ENCODE peak calls at places on chromosomes 3 and 15, in eight cellular contexts. O is fibroblast of lung, W is H9, E is A549, X is cardiac fibroblast, C is astrocyte of the spinal cord, D is left lung, R is IMR-90. J is an unnamed sample.

GRCh38 chr3:102158080-102158756 is 276.6 kb upstream of the ZPLD1 start:
- DNase-seq in O (peak; percentile 22), W (no peak), E (no peak), X (no peak), C (no peak), D (no peak), R (peak; percentile 39), J (no peak)

GRCh38 chr3:124686028-124686670 is 44.1 kb upstream of the UMPS start:
- DNase-seq in O (peak; percentile 26), W (no peak), E (no peak), X (no peak), C (no peak), D (no peak), R (peak; percentile 22), J (no peak)

GRCh38 chr3:129732200-129732876 is 125.9 kb upstream of the PLXND1 start:
- DNase-seq in O (peak; percentile 51), W (no peak), E (no peak), X (no peak), C (peak; percentile 17), D (no peak), R (peak; percentile 75), J (no peak)

GRCh38 chr3:155890671-155891190 is 20.3 kb downstream of the GMPS start:
- DNase-seq in O (peak; percentile 38), W (no peak), E (no peak), X (peak; percentile 75), C (no peak), D (no peak), R (peak; percentile 53), J (no peak)

GRCh38 chr3:13325092-13325491 is 95.0 kb downstream of the NUP210 start:
- DNase-seq in O (no peak), W (no peak), E (no peak), X (no peak), C (no peak), D (no peak), R (no peak), J (no peak)

GRCh38 chr15:99098426-99098825 is 6.5 kb upstream of the SYNM start:
- DNase-seq in O (no peak), W (no peak), E (no peak), X (no peak), C (no peak), D (no peak), R (no peak), J (no peak)

GRCh38 chr15:40146037-40146436 is 14.8 kb upstream of the BUB1B start:
- DNase-seq in O (peak; percentile 61), W (no peak), E (no peak), X (peak; percentile 14), C (peak; percentile 35), D (no peak), R (peak; percentile 57), J (no peak)

GRCh38 chr3:133361435-133361834 is 38.4 kb upstream of the BFSP2 start:
- DNase-seq in O (no peak), W (no peak), E (no peak), X (no peak), C (no peak), D (no peak), R (no peak), J (no peak)

GRCh38 chr3:54527953-54528352 is 399.9 kb downstream of the LRTM1 start:
- DNase-seq in O (peak; percentile 61), W (no peak), E (no peak), X (peak; percentile 39), C (no peak), D (no peak), R (no peak), J (no peak)

GRCh38 chr15:41983621-41984571 is 11.5 kb upstream of the EHD4 start:
- DNase-seq in O (no peak), W (no peak), E (no peak), X (no peak), C (no peak), D (no peak), R (no peak), J (no peak)

GRCh38 chr15:40055576-40056293 is 16.8 kb upstream of the SRP14 start:
- DNase-seq in O (no peak), W (no peak), E (no peak), X (no peak), C (no peak), D (peak; percentile 22), R (no peak), J (no peak)

GRCh38 chr15:48802867-48803266 is 8.0 kb downstream of the CEP152 start:
- DNase-seq in O (peak; percentile 97), W (no peak), E (no peak), X (peak; percentile 80), C (peak; percentile 94), D (no peak), R (peak; percentile 97), J (no peak)

GRCh38 chr3:194496217-194496881 is 9.5 kb upstream of the ATP13A3 start:
- DNase-seq in O (no peak), W (no peak), E (no peak), X (no peak), C (no peak), D (no peak), R (no peak), J (no peak)

GRCh38 chr15:51634591-51635198 is 12.1 kb upstream of the DMXL2 start:
- DNase-seq in O (peak; percentile 16), W (no peak), E (no peak), X (no peak), C (no peak), D (no peak), R (peak; percentile 11), J (no peak)

GRCh38 chr3:152331018-152331541 is 62.4 kb downstream of the MBNL1 start:
- DNase-seq in O (peak; percentile 93), W (no peak), E (peak; percentile 22), X (peak; percentile 90), C (peak; percentile 84), D (no peak), R (peak; percentile 93), J (no peak)

GRCh38 chr3:114645392-114645791 is 351.6 kb downstream of the TIGIT start:
- DNase-seq in O (peak; percentile 65), W (no peak), E (no peak), X (peak; percentile 22), C (peak; percentile 56), D (no peak), R (peak; percentile 58), J (no peak)

GRCh38 chr3:100973594-100973993 is 19.6 kb downstream of the ABI3BP start:
- DNase-seq in O (no peak), W (no peak), E (no peak), X (no peak), C (no peak), D (no peak), R (no peak), J (no peak)

GRCh38 chr3:129116482-129116946 is 5.1 kb downstream of the RAB43 start:
- DNase-seq in O (no peak), W (no peak), E (no peak), X (peak; percentile 22), C (no peak), D (no peak), R (no peak), J (no peak)

GRCh38 chr3:189948724-189949045 is 172.0 kb downstream of the P3H2 start:
- DNase-seq in O (no peak), W (no peak), E (no peak), X (no peak), C (no peak), D (no peak), R (no peak), J (no peak)

GRCh38 chr3:33980252-33980651 is 181.8 kb downstream of the PDCD6IP start:
- DNase-seq in O (peak; percentile 62), W (no peak), E (peak; percentile 89), X (peak; percentile 59), C (peak; percentile 62), D (no peak), R (peak; percentile 85), J (no peak)

GRCh38 chr15:36067483-36068274 is 511.7 kb upstream of the CDIN1 start:
- DNase-seq in O (no peak), W (no peak), E (no peak), X (no peak), C (no peak), D (no peak), R (no peak), J (no peak)

GRCh38 chr3:25582242-25582641 is 82.5 kb downstream of the TOP2B start:
- DNase-seq in O (peak; percentile 72), W (no peak), E (peak; percentile 87), X (peak; percentile 62), C (peak; percentile 86), D (no peak), R (peak; percentile 96), J (no peak)

GRCh38 chr3:119195151-119195476 is 21.7 kb downstream of the UPK1B start:
- DNase-seq in O (no peak), W (no peak), E (no peak), X (no peak), C (no peak), D (no peak), R (no peak), J (no peak)
- TF ChIP-seq CTCF in O (no peak), W (no peak), E (no peak), X (no peak), C (no peak), D (no peak), R (no peak), J (no peak)

DNA sequence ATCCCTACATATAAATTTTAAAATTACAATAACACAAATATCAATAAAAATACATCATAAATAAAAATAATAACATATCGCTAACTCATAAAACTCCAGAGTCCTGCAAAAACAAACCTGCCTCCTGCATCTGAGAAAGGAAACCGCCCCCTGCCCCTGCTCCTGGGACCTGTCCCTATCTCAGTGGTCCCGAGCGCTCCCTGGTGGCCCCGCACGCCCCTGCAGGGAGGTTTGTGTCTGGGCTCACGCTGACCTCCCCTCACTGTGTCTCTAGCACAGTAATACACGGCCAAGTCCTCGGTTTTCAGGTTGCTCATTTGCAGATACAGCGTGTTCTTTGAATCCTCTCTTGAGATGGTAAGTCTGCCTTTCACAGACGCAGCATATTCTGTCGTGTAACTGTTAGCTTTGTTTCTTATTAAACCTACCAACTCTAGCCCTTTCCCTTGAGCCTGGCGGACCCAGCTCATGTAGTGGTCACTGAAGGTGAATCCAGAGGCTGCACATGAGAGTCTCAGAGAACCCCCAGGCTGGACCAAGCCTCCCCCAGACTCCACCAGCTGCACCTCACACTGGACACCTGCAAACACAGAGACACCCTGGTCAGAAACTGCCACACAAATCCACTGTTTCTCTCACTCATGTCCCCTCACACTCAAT is 554.1 kb downstream of the GOLGA6L6 start:
- DNase-seq in O (no peak), W (peak; percentile 25), E (no peak), X (no peak), C (no peak), D (no peak), R (no peak), J (no peak)
- TF ChIP-seq CTCF in O (no peak), W (peak; percentile 25), E (no peak), X (peak; percentile 15), C (no peak), D (no peak), R (no peak), J (no peak)

DNA sequence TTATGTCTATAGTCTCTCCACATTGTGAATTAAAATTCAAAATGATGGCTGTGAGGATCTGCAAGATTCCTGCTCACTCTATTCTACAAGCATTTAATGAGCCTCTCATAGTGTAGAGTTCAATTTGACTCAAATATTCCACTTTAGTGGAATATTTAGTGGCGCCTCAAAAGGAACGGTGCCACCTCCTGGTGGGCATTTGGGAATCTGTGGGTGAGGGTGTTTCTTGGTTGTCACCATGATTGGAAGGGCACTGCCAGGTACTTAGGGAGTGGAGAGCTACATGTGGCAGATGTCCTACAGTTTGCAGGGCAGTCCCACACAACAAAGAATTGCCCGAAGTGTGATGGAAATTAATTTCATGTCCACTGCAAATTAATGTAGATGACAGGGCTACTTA is 21.5 kb upstream of the KCNMB3 start:
- DNase-seq in O (no peak), W (no peak), E (no peak), X (peak; percentile 32), C (peak; percentile 19), D (no peak), R (peak; percentile 8), J (no peak)
- TF ChIP-seq CTCF in O (peak; percentile 31), W (peak; percentile 37), E (no peak), X (peak; percentile 37), C (peak; percentile 44), D (no peak), R (peak; percentile 38), J (peak; percentile 35)

GRCh38 chr15:72784233-72784876 is 797 bp upstream of the ADPGK start:
- DNase-seq in O (peak; percentile 78), W (no peak), E (peak; percentile 86), X (peak; percentile 90), C (peak; percentile 91), D (no peak), R (peak; percentile 89), J (no peak)
- TF ChIP-seq CTCF in O (peak; percentile 52), W (peak; percentile 71), E (peak; percentile 80), X (peak; percentile 46), C (peak; percentile 57), D (peak; percentile 56), R (peak; percentile 74), J (peak; percentile 59)